ENCODE peak calls at places on chromosomes 4 and X, in five cellular contexts. One of them, this sample, is unnamed. For H3K36me3, the result is how much of the 10 kb centered on the place peaks cover.

GRCh38 chrX:368811-369562 is 17.7 kb downstream of the PPP2R3B start:
- DNase-seq in heart right ventricle: peak
- DNase-seq in CD4-positive, alpha-beta memory T cell: no peak
- DNase-seq in neural progenitor cell: peak
- DNase-seq in adrenal gland: no peak
- DNase-seq in this sample: no peak

GRCh38 chr4:154779362-154779947 is 1.6 kb upstream of the RBM46 start:
- DNase-seq in heart right ventricle: no peak
- DNase-seq in CD4-positive, alpha-beta memory T cell: no peak
- DNase-seq in neural progenitor cell: peak
- DNase-seq in adrenal gland: no peak
- DNase-seq in this sample: no peak

GRCh38 chr4:169675825-169676224 is 55.4 kb downstream of the CLCN3 start:
- DNase-seq in heart right ventricle: no peak
- DNase-seq in CD4-positive, alpha-beta memory T cell: no peak
- DNase-seq in neural progenitor cell: no peak
- DNase-seq in adrenal gland: no peak
- DNase-seq in this sample: no peak

GRCh38 chr4:147839200-147839599 is 107.3 kb downstream of the ARHGAP10 start:
- DNase-seq in heart right ventricle: no peak
- DNase-seq in CD4-positive, alpha-beta memory T cell: no peak
- DNase-seq in neural progenitor cell: no peak
- DNase-seq in adrenal gland: no peak
- DNase-seq in this sample: no peak

GRCh38 chr4:76538296-76538695 is 103.3 kb downstream of the SHROOM3 start:
- DNase-seq in heart right ventricle: no peak
- DNase-seq in CD4-positive, alpha-beta memory T cell: no peak
- DNase-seq in neural progenitor cell: no peak
- DNase-seq in adrenal gland: no peak
- DNase-seq in this sample: no peak

GRCh38 chr4:6873291-6873690 is 36.3 kb upstream of the TBC1D14 start:
- DNase-seq in heart right ventricle: no peak
- DNase-seq in CD4-positive, alpha-beta memory T cell: no peak
- DNase-seq in neural progenitor cell: peak
- DNase-seq in adrenal gland: no peak
- DNase-seq in this sample: no peak

GRCh38 chr4:11954093-11954492 is 525.4 kb upstream of the HS3ST1 start:
- DNase-seq in heart right ventricle: no peak
- DNase-seq in CD4-positive, alpha-beta memory T cell: no peak
- DNase-seq in neural progenitor cell: peak
- DNase-seq in adrenal gland: peak
- DNase-seq in this sample: no peak

GRCh38 chrX:97399400-97399799 is 515.7 kb downstream of the RPA4 start:
- DNase-seq in heart right ventricle: no peak
- DNase-seq in CD4-positive, alpha-beta memory T cell: no peak
- DNase-seq in neural progenitor cell: no peak
- DNase-seq in adrenal gland: no peak
- DNase-seq in this sample: no peak

GRCh38 chr4:109872065-109872464 is 24.2 kb downstream of the LRIT3 start:
- DNase-seq in heart right ventricle: no peak
- DNase-seq in CD4-positive, alpha-beta memory T cell: no peak
- DNase-seq in neural progenitor cell: no peak
- DNase-seq in adrenal gland: no peak
- DNase-seq in this sample: no peak

GRCh38 chr4:173211838-173212237 is 43.2 kb downstream of the GALNT7 start:
- DNase-seq in heart right ventricle: no peak
- DNase-seq in CD4-positive, alpha-beta memory T cell: no peak
- DNase-seq in neural progenitor cell: no peak
- DNase-seq in adrenal gland: peak
- DNase-seq in this sample: peak

GRCh38 chr4:142350886-142351285 is 495.2 kb downstream of the INPP4B start:
- DNase-seq in heart right ventricle: no peak
- DNase-seq in CD4-positive, alpha-beta memory T cell: no peak
- DNase-seq in neural progenitor cell: no peak
- DNase-seq in adrenal gland: no peak
- DNase-seq in this sample: no peak

GRCh38 chr4:125280892-125281403 is 33.8 kb upstream of the FAT4 start:
- DNase-seq in heart right ventricle: no peak
- DNase-seq in CD4-positive, alpha-beta memory T cell: no peak
- DNase-seq in neural progenitor cell: no peak
- DNase-seq in adrenal gland: no peak
- DNase-seq in this sample: peak

GRCh38 chrX:19670854-19671620 is 155.7 kb upstream of the MAP3K15 start:
- DNase-seq in heart right ventricle: peak
- DNase-seq in CD4-positive, alpha-beta memory T cell: no peak
- DNase-seq in neural progenitor cell: peak
- DNase-seq in adrenal gland: peak
- DNase-seq in this sample: peak

GRCh38 chrX:39398215-39398972 is 597.1 kb downstream of the MID1IP1 start:
- DNase-seq in heart right ventricle: no peak
- DNase-seq in CD4-positive, alpha-beta memory T cell: no peak
- DNase-seq in neural progenitor cell: no peak
- DNase-seq in adrenal gland: no peak
- DNase-seq in this sample: no peak

GRCh38 chrX:107687445-107687844 is 59.1 kb downstream of the PRPS1 start:
- DNase-seq in heart right ventricle: no peak
- DNase-seq in CD4-positive, alpha-beta memory T cell: no peak
- DNase-seq in neural progenitor cell: no peak
- DNase-seq in adrenal gland: no peak
- DNase-seq in this sample: no peak

GRCh38 chrX:136823175-136823574 is 42.4 kb upstream of the ARHGEF6 start:
- DNase-seq in heart right ventricle: no peak
- DNase-seq in CD4-positive, alpha-beta memory T cell: no peak
- DNase-seq in neural progenitor cell: no peak
- DNase-seq in adrenal gland: no peak
- DNase-seq in this sample: no peak

GRCh38 chrX:9378980-9379696 is 85.7 kb upstream of the TBL1X start:
- DNase-seq in heart right ventricle: no peak
- DNase-seq in CD4-positive, alpha-beta memory T cell: no peak
- DNase-seq in neural progenitor cell: no peak
- DNase-seq in adrenal gland: no peak
- DNase-seq in this sample: no peak

GRCh38 chr4:184356366-184356765 is 118.0 kb downstream of the IRF2 start:
- DNase-seq in heart right ventricle: no peak
- DNase-seq in CD4-positive, alpha-beta memory T cell: no peak
- DNase-seq in neural progenitor cell: no peak
- DNase-seq in adrenal gland: no peak
- DNase-seq in this sample: peak

GRCh38 chr4:23875317-23875716 is 14.5 kb downstream of the PPARGC1A start:
- DNase-seq in heart right ventricle: no peak
- DNase-seq in CD4-positive, alpha-beta memory T cell: no peak
- DNase-seq in neural progenitor cell: no peak
- DNase-seq in adrenal gland: no peak
- DNase-seq in this sample: no peak

GRCh38 chr4:168711197-168712120 is 214.6 kb downstream of the PALLD start:
- DNase-seq in heart right ventricle: no peak
- DNase-seq in CD4-positive, alpha-beta memory T cell: no peak
- DNase-seq in neural progenitor cell: no peak
- DNase-seq in adrenal gland: no peak
- DNase-seq in this sample: no peak

DNA sequence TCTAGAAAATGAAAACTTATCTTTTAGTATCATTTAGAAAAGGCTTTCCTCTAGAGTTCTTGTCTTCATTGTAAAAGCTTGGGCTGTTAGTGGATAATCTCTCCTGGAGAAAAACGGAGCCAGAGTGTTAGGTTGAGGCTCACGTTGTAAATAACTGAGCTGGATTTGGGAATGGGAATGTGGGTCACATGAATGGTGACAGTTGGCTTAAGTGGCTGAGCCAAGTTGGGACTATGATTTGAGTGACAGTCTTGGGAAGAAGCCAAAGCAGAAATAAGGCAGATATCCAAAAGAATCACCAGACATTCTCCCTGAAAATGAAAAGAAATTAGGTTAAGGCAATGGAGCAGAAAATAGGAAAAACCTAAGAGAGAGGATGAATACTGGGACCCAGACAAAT is 33.6 kb upstream of the PDGFC start:
- DNase-seq in heart right ventricle: no peak
- DNase-seq in CD4-positive, alpha-beta memory T cell: no peak
- DNase-seq in neural progenitor cell: no peak
- DNase-seq in adrenal gland: peak
- DNase-seq in this sample: no peak
- H3K27ac ChIP-seq in heart right ventricle: peak
- H3K27ac ChIP-seq in CD4-positive, alpha-beta memory T cell: no peak
- H3K27ac ChIP-seq in neural progenitor cell: no peak
- H3K27ac ChIP-seq in adrenal gland: no peak
- H3K27ac ChIP-seq in this sample: no peak

DNA sequence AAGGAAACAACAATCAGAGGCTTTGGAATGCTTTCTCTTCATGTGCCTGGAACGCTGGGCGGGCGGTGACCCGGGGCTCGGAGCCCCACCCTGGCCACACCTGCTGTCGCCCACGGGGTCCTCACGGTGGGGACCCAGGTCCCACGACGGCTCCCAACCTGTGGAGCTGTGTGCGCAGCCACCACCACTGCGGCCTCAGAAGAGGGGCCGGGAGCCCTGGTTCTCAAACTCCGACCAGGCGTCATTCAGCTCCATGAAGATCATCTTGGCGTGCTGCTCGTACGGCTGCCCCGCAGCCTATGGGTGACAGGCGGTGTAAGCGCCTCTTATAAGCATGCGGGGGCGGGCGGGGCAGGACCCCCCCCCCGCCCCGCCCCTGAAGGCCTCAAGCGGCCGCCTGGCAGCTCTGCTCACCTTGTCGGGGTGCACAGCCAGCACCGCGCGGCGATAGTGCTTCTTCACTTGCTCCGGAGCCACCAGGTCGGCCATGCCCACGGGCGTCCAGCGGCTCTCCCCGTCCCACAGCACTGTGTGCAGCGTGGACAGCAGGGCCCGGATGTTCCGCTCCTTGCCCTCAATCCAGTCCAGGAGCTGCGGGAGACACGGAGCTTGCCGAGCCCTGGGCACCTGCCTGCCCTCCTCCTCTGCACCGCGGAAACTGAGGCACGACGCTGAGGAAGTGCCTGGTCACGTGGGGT is 23.7 kb upstream of the CPLX1 start:
- DNase-seq in heart right ventricle: no peak
- DNase-seq in CD4-positive, alpha-beta memory T cell: no peak
- DNase-seq in neural progenitor cell: no peak
- DNase-seq in adrenal gland: no peak
- DNase-seq in this sample: no peak
- H3K36me3 ChIP-seq in heart right ventricle: under half
- H3K36me3 ChIP-seq in CD4-positive, alpha-beta memory T cell: under half
- H3K36me3 ChIP-seq in neural progenitor cell: under half
- H3K36me3 ChIP-seq in adrenal gland: under half
- H3K36me3 ChIP-seq in this sample: under half

GRCh38 chrX:68693481-68694410 is 46.3 kb downstream of the STARD8 start:
- DNase-seq in heart right ventricle: peak
- DNase-seq in CD4-positive, alpha-beta memory T cell: no peak
- DNase-seq in neural progenitor cell: peak
- DNase-seq in adrenal gland: peak
- DNase-seq in this sample: peak
- H3K27ac ChIP-seq in heart right ventricle: peak
- H3K27ac ChIP-seq in CD4-positive, alpha-beta memory T cell: no peak
- H3K27ac ChIP-seq in neural progenitor cell: no peak
- H3K27ac ChIP-seq in adrenal gland: peak
- H3K27ac ChIP-seq in this sample: no peak

GRCh38 chr4:51884055-51884454 is 41.1 kb downstream of the DCUN1D4 start:
- DNase-seq in heart right ventricle: no peak
- DNase-seq in CD4-positive, alpha-beta memory T cell: no peak
- DNase-seq in neural progenitor cell: peak
- DNase-seq in adrenal gland: no peak
- DNase-seq in this sample: no peak
- H3K36me3 ChIP-seq in heart right ventricle: under half
- H3K36me3 ChIP-seq in CD4-positive, alpha-beta memory T cell: under half
- H3K36me3 ChIP-seq in neural progenitor cell: under half
- H3K36me3 ChIP-seq in adrenal gland: under half
- H3K36me3 ChIP-seq in this sample: under half

DNA sequence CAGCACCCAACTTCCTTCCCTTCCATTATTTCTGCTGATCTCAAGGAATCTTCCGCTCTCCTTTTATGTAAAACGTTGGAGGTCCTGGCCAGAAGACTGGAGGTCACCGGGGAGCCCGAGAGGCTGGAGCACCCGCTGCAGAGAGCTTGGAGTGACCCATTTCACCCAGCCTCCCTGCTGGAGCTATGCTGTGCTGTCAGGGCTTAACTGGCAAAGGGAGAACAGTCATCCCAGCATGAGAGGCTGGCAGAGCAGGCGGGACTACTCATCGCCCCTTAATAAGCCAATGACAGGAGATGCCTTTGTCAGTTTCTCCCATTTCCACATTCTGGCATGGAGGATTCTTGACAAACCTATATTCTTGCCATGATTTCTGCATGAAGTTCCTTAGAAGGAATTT is 98.9 kb downstream of the GATB start:
- DNase-seq in heart right ventricle: no peak
- DNase-seq in CD4-positive, alpha-beta memory T cell: no peak
- DNase-seq in neural progenitor cell: no peak
- DNase-seq in adrenal gland: no peak
- DNase-seq in this sample: no peak
- H3K27ac ChIP-seq in heart right ventricle: no peak
- H3K27ac ChIP-seq in CD4-positive, alpha-beta memory T cell: no peak
- H3K27ac ChIP-seq in neural progenitor cell: no peak
- H3K27ac ChIP-seq in adrenal gland: no peak
- H3K27ac ChIP-seq in this sample: no peak

GRCh38 chrX:151178746-151179145 is 2.4 kb downstream of the GPR50 start:
- DNase-seq in heart right ventricle: no peak
- DNase-seq in CD4-positive, alpha-beta memory T cell: no peak
- DNase-seq in neural progenitor cell: peak
- DNase-seq in adrenal gland: no peak
- DNase-seq in this sample: no peak

GRCh38 chrX:151176351-151176750 is at the start of gene GPR50:
- DNase-seq in heart right ventricle: no peak
- DNase-seq in CD4-positive, alpha-beta memory T cell: no peak
- DNase-seq in neural progenitor cell: peak
- DNase-seq in adrenal gland: no peak
- DNase-seq in this sample: no peak

GRCh38 chrX:151177141-151178027 is 1.0 kb downstream of the GPR50 start:
- DNase-seq in heart right ventricle: no peak
- DNase-seq in CD4-positive, alpha-beta memory T cell: no peak
- DNase-seq in neural progenitor cell: peak
- DNase-seq in adrenal gland: no peak
- DNase-seq in this sample: no peak

GRCh38 chrX:151175283-151176062 is 911 bp upstream of the GPR50 start:
- DNase-seq in heart right ventricle: no peak
- DNase-seq in CD4-positive, alpha-beta memory T cell: no peak
- DNase-seq in neural progenitor cell: peak
- DNase-seq in adrenal gland: no peak
- DNase-seq in this sample: no peak

DNA sequence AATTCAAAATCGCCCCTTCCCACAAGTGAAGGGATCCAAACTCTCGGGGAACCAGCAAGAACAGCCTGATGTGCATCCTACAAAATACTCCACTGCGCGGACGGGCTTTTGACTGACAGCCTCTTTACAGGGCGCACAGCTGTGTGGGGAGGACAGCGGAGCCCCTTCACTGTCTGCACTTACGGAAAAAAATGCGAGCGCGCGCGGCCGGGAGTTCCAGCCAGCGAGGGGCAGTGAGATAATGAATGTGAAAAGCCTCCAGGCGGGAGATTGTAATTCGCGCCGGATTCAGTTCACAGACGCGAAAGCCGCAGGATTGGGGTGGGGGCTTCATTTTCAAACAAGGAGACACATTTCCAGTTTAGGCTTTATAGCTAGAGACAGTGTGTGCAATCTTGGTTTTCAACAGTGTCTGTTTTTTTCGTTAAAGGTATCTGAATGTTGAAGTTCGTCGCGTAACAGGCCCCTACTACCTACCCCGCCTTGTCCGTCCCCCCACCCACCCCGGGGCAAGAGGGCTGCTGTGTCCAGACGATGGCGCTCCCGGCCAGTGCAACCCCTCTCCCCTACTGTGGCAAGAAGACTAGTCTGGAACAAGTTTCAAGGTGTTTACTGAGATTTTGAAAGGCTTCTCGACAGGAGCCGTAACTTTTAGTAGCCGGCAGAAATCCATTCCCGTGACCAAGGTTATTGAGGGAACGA is 1.7 kb upstream of the GPR50 start:
- DNase-seq in heart right ventricle: no peak
- DNase-seq in CD4-positive, alpha-beta memory T cell: no peak
- DNase-seq in neural progenitor cell: peak
- DNase-seq in adrenal gland: no peak
- DNase-seq in this sample: no peak
- H3K36me3 ChIP-seq in heart right ventricle: under half
- H3K36me3 ChIP-seq in CD4-positive, alpha-beta memory T cell: under half
- H3K36me3 ChIP-seq in neural progenitor cell: under half
- H3K36me3 ChIP-seq in adrenal gland: under half
- H3K36me3 ChIP-seq in this sample: under half